ENCODE peak calls at places on chromosomes 11 and 22, in ten cellular contexts. One of them, this sample, is unnamed.

GRCh38 chr11:12430351-12430750 is 53.0 kb downstream of the PARVA start:
- DNase-seq in A549: no peak
- DNase-seq in naive thymus-derived CD4-positive, alpha-beta T cell: no peak
- DNase-seq in fibroblast of pulmonary artery: peak
- DNase-seq in K562: no peak
- DNase-seq in astrocyte of the cerebellum: no peak
- DNase-seq in CD8-positive, alpha-beta memory T cell: no peak
- DNase-seq in HL-60: no peak
- DNase-seq in IMR-90: peak
- DNase-seq in neuronal stem cell: no peak
- DNase-seq in this sample: no peak

GRCh38 chr11:97742717-97743116 is 1278.0 kb upstream of the CNTN5 start:
- DNase-seq in astrocyte of the cerebellum: no peak
- DNase-seq in neuronal stem cell: no peak
- DNase-seq in IMR-90: peak
- DNase-seq in HL-60: no peak
- DNase-seq in naive thymus-derived CD4-positive, alpha-beta T cell: no peak
- DNase-seq in A549: no peak
- DNase-seq in CD8-positive, alpha-beta memory T cell: no peak
- DNase-seq in fibroblast of pulmonary artery: peak
- DNase-seq in K562: no peak
- DNase-seq in this sample: no peak

GRCh38 chr11:126103150-126103549 is 40.5 kb upstream of the CDON start:
- DNase-seq in naive thymus-derived CD4-positive, alpha-beta T cell: no peak
- DNase-seq in CD8-positive, alpha-beta memory T cell: no peak
- DNase-seq in astrocyte of the cerebellum: no peak
- DNase-seq in A549: no peak
- DNase-seq in HL-60: no peak
- DNase-seq in neuronal stem cell: no peak
- DNase-seq in IMR-90: no peak
- DNase-seq in fibroblast of pulmonary artery: no peak
- DNase-seq in K562: no peak
- DNase-seq in this sample: no peak

GRCh38 chr11:95917188-95918036 is 6.5 kb downstream of the MTMR2 start:
- DNase-seq in CD8-positive, alpha-beta memory T cell: no peak
- DNase-seq in A549: no peak
- DNase-seq in naive thymus-derived CD4-positive, alpha-beta T cell: no peak
- DNase-seq in IMR-90: peak
- DNase-seq in HL-60: no peak
- DNase-seq in fibroblast of pulmonary artery: peak
- DNase-seq in K562: no peak
- DNase-seq in astrocyte of the cerebellum: no peak
- DNase-seq in neuronal stem cell: no peak
- DNase-seq in this sample: no peak

GRCh38 chr11:9004310-9004945 is 627 bp upstream of the NRIP3 start:
- DNase-seq in naive thymus-derived CD4-positive, alpha-beta T cell: peak
- DNase-seq in K562: no peak
- DNase-seq in astrocyte of the cerebellum: no peak
- DNase-seq in A549: no peak
- DNase-seq in HL-60: no peak
- DNase-seq in IMR-90: no peak
- DNase-seq in fibroblast of pulmonary artery: no peak
- DNase-seq in CD8-positive, alpha-beta memory T cell: peak
- DNase-seq in neuronal stem cell: peak
- DNase-seq in this sample: no peak

GRCh38 chr11:46414899-46415298 is 23.3 kb upstream of the CHRM4 start:
- DNase-seq in K562: no peak
- DNase-seq in A549: no peak
- DNase-seq in naive thymus-derived CD4-positive, alpha-beta T cell: no peak
- DNase-seq in neuronal stem cell: no peak
- DNase-seq in IMR-90: no peak
- DNase-seq in astrocyte of the cerebellum: no peak
- DNase-seq in fibroblast of pulmonary artery: no peak
- DNase-seq in HL-60: no peak
- DNase-seq in CD8-positive, alpha-beta memory T cell: no peak
- DNase-seq in this sample: no peak

GRCh38 chr22:44732661-44733060 is 19.7 kb upstream of the ARHGAP8 start:
- DNase-seq in astrocyte of the cerebellum: no peak
- DNase-seq in A549: no peak
- DNase-seq in K562: no peak
- DNase-seq in HL-60: no peak
- DNase-seq in IMR-90: no peak
- DNase-seq in neuronal stem cell: no peak
- DNase-seq in CD8-positive, alpha-beta memory T cell: no peak
- DNase-seq in naive thymus-derived CD4-positive, alpha-beta T cell: no peak
- DNase-seq in fibroblast of pulmonary artery: no peak
- DNase-seq in this sample: no peak

GRCh38 chr22:38205261-38206128 is 3.7 kb downstream of the MAFF start:
- DNase-seq in fibroblast of pulmonary artery: peak
- DNase-seq in HL-60: no peak
- DNase-seq in IMR-90: peak
- DNase-seq in naive thymus-derived CD4-positive, alpha-beta T cell: no peak
- DNase-seq in A549: no peak
- DNase-seq in neuronal stem cell: no peak
- DNase-seq in CD8-positive, alpha-beta memory T cell: no peak
- DNase-seq in K562: no peak
- DNase-seq in astrocyte of the cerebellum: peak
- DNase-seq in this sample: peak

GRCh38 chr11:102724904-102725515 is at the start of gene MMP8:
- DNase-seq in fibroblast of pulmonary artery: peak
- DNase-seq in neuronal stem cell: no peak
- DNase-seq in IMR-90: peak
- DNase-seq in CD8-positive, alpha-beta memory T cell: no peak
- DNase-seq in HL-60: no peak
- DNase-seq in K562: no peak
- DNase-seq in naive thymus-derived CD4-positive, alpha-beta T cell: no peak
- DNase-seq in A549: no peak
- DNase-seq in astrocyte of the cerebellum: peak
- DNase-seq in this sample: peak

GRCh38 chr11:93528757-93529639 is 14.2 kb downstream of the SMCO4 start:
- DNase-seq in neuronal stem cell: no peak
- DNase-seq in IMR-90: no peak
- DNase-seq in fibroblast of pulmonary artery: no peak
- DNase-seq in CD8-positive, alpha-beta memory T cell: no peak
- DNase-seq in naive thymus-derived CD4-positive, alpha-beta T cell: no peak
- DNase-seq in astrocyte of the cerebellum: no peak
- DNase-seq in K562: no peak
- DNase-seq in HL-60: no peak
- DNase-seq in A549: no peak
- DNase-seq in this sample: no peak

GRCh38 chr11:128881221-128881620 is 9.9 kb upstream of the KCNJ5 start:
- DNase-seq in HL-60: no peak
- DNase-seq in astrocyte of the cerebellum: no peak
- DNase-seq in fibroblast of pulmonary artery: no peak
- DNase-seq in neuronal stem cell: no peak
- DNase-seq in K562: no peak
- DNase-seq in CD8-positive, alpha-beta memory T cell: no peak
- DNase-seq in A549: no peak
- DNase-seq in naive thymus-derived CD4-positive, alpha-beta T cell: no peak
- DNase-seq in IMR-90: no peak
- DNase-seq in this sample: no peak

GRCh38 chr11:118791015-118791960 is at the start of gene DDX6:
- DNase-seq in HL-60: peak
- DNase-seq in A549: peak
- DNase-seq in IMR-90: peak
- DNase-seq in K562: peak
- DNase-seq in naive thymus-derived CD4-positive, alpha-beta T cell: peak
- DNase-seq in neuronal stem cell: peak
- DNase-seq in fibroblast of pulmonary artery: peak
- DNase-seq in CD8-positive, alpha-beta memory T cell: peak
- DNase-seq in astrocyte of the cerebellum: peak
- DNase-seq in this sample: no peak

GRCh38 chr11:61626580-61627380 is 45.9 kb upstream of the SYT7 start:
- DNase-seq in IMR-90: peak
- DNase-seq in fibroblast of pulmonary artery: peak
- DNase-seq in neuronal stem cell: no peak
- DNase-seq in naive thymus-derived CD4-positive, alpha-beta T cell: no peak
- DNase-seq in K562: no peak
- DNase-seq in CD8-positive, alpha-beta memory T cell: no peak
- DNase-seq in HL-60: no peak
- DNase-seq in A549: no peak
- DNase-seq in astrocyte of the cerebellum: no peak
- DNase-seq in this sample: no peak

GRCh38 chr22:17331690-17332089 is 37.6 kb upstream of the CECR2 start:
- DNase-seq in astrocyte of the cerebellum: no peak
- DNase-seq in A549: no peak
- DNase-seq in IMR-90: no peak
- DNase-seq in CD8-positive, alpha-beta memory T cell: no peak
- DNase-seq in HL-60: no peak
- DNase-seq in K562: no peak
- DNase-seq in neuronal stem cell: no peak
- DNase-seq in fibroblast of pulmonary artery: no peak
- DNase-seq in naive thymus-derived CD4-positive, alpha-beta T cell: no peak
- DNase-seq in this sample: no peak

GRCh38 chr22:20548806-20549205 is 41.4 kb downstream of the MED15 start:
- DNase-seq in CD8-positive, alpha-beta memory T cell: no peak
- DNase-seq in naive thymus-derived CD4-positive, alpha-beta T cell: no peak
- DNase-seq in A549: no peak
- DNase-seq in fibroblast of pulmonary artery: no peak
- DNase-seq in K562: no peak
- DNase-seq in astrocyte of the cerebellum: no peak
- DNase-seq in neuronal stem cell: no peak
- DNase-seq in HL-60: no peak
- DNase-seq in IMR-90: no peak
- DNase-seq in this sample: no peak

GRCh38 chr11:12045914-12046635 is 37.6 kb upstream of the DKK3 start:
- DNase-seq in HL-60: no peak
- DNase-seq in astrocyte of the cerebellum: no peak
- DNase-seq in K562: no peak
- DNase-seq in fibroblast of pulmonary artery: no peak
- DNase-seq in neuronal stem cell: no peak
- DNase-seq in IMR-90: peak
- DNase-seq in CD8-positive, alpha-beta memory T cell: no peak
- DNase-seq in A549: no peak
- DNase-seq in naive thymus-derived CD4-positive, alpha-beta T cell: no peak
- DNase-seq in this sample: no peak

GRCh38 chr11:75380716-75381420 is 18.4 kb upstream of the RPS3 start:
- DNase-seq in fibroblast of pulmonary artery: no peak
- DNase-seq in neuronal stem cell: no peak
- DNase-seq in CD8-positive, alpha-beta memory T cell: no peak
- DNase-seq in naive thymus-derived CD4-positive, alpha-beta T cell: no peak
- DNase-seq in A549: no peak
- DNase-seq in K562: no peak
- DNase-seq in IMR-90: no peak
- DNase-seq in HL-60: peak
- DNase-seq in astrocyte of the cerebellum: no peak
- DNase-seq in this sample: no peak

GRCh38 chr11:2088284-2088683 is 50.9 kb downstream of the IGF2 start:
- DNase-seq in HL-60: no peak
- DNase-seq in K562: no peak
- DNase-seq in neuronal stem cell: no peak
- DNase-seq in astrocyte of the cerebellum: no peak
- DNase-seq in naive thymus-derived CD4-positive, alpha-beta T cell: no peak
- DNase-seq in fibroblast of pulmonary artery: no peak
- DNase-seq in A549: no peak
- DNase-seq in IMR-90: no peak
- DNase-seq in CD8-positive, alpha-beta memory T cell: no peak
- DNase-seq in this sample: no peak

GRCh38 chr11:2085251-2086066 is 53.7 kb downstream of the IGF2 start:
- DNase-seq in CD8-positive, alpha-beta memory T cell: peak
- DNase-seq in fibroblast of pulmonary artery: no peak
- DNase-seq in astrocyte of the cerebellum: no peak
- DNase-seq in HL-60: no peak
- DNase-seq in naive thymus-derived CD4-positive, alpha-beta T cell: no peak
- DNase-seq in neuronal stem cell: no peak
- DNase-seq in IMR-90: no peak
- DNase-seq in K562: no peak
- DNase-seq in A549: no peak
- DNase-seq in this sample: no peak

GRCh38 chr11:2088746-2089535 is 50.2 kb downstream of the IGF2 start:
- DNase-seq in CD8-positive, alpha-beta memory T cell: no peak
- DNase-seq in fibroblast of pulmonary artery: no peak
- DNase-seq in neuronal stem cell: no peak
- DNase-seq in K562: no peak
- DNase-seq in astrocyte of the cerebellum: no peak
- DNase-seq in naive thymus-derived CD4-positive, alpha-beta T cell: no peak
- DNase-seq in HL-60: no peak
- DNase-seq in IMR-90: no peak
- DNase-seq in A549: peak
- DNase-seq in this sample: no peak

GRCh38 chr11:2084721-2085120 is 54.5 kb downstream of the IGF2 start:
- DNase-seq in CD8-positive, alpha-beta memory T cell: peak
- DNase-seq in HL-60: no peak
- DNase-seq in naive thymus-derived CD4-positive, alpha-beta T cell: no peak
- DNase-seq in fibroblast of pulmonary artery: no peak
- DNase-seq in A549: no peak
- DNase-seq in IMR-90: no peak
- DNase-seq in astrocyte of the cerebellum: no peak
- DNase-seq in neuronal stem cell: no peak
- DNase-seq in K562: no peak
- DNase-seq in this sample: no peak

GRCh38 chr11:2086239-2087040 is 52.7 kb downstream of the IGF2 start:
- DNase-seq in K562: no peak
- DNase-seq in astrocyte of the cerebellum: no peak
- DNase-seq in fibroblast of pulmonary artery: no peak
- DNase-seq in IMR-90: no peak
- DNase-seq in neuronal stem cell: no peak
- DNase-seq in naive thymus-derived CD4-positive, alpha-beta T cell: no peak
- DNase-seq in HL-60: no peak
- DNase-seq in A549: no peak
- DNase-seq in CD8-positive, alpha-beta memory T cell: peak
- DNase-seq in this sample: no peak
- H3K4me3 ChIP-seq in K562: no peak
- H3K4me3 ChIP-seq in astrocyte of the cerebellum: no peak
- H3K4me3 ChIP-seq in fibroblast of pulmonary artery: no peak
- H3K4me3 ChIP-seq in IMR-90: no peak
- H3K4me3 ChIP-seq in neuronal stem cell: no peak
- H3K4me3 ChIP-seq in naive thymus-derived CD4-positive, alpha-beta T cell: no peak
- H3K4me3 ChIP-seq in HL-60: no peak
- H3K4me3 ChIP-seq in A549: no peak
- H3K4me3 ChIP-seq in CD8-positive, alpha-beta memory T cell: no peak
- H3K4me3 ChIP-seq in this sample: no peak

GRCh38 chr22:35921777-35922176 is 106.8 kb downstream of the RBFOX2 start:
- DNase-seq in CD8-positive, alpha-beta memory T cell: peak
- DNase-seq in K562: peak
- DNase-seq in A549: peak
- DNase-seq in astrocyte of the cerebellum: peak
- DNase-seq in neuronal stem cell: peak
- DNase-seq in HL-60: peak
- DNase-seq in fibroblast of pulmonary artery: peak
- DNase-seq in naive thymus-derived CD4-positive, alpha-beta T cell: peak
- DNase-seq in IMR-90: peak
- DNase-seq in this sample: peak
- H3K4me3 ChIP-seq in CD8-positive, alpha-beta memory T cell: no peak
- H3K4me3 ChIP-seq in K562: no peak
- H3K4me3 ChIP-seq in A549: no peak
- H3K4me3 ChIP-seq in astrocyte of the cerebellum: no peak
- H3K4me3 ChIP-seq in neuronal stem cell: no peak
- H3K4me3 ChIP-seq in HL-60: no peak
- H3K4me3 ChIP-seq in fibroblast of pulmonary artery: no peak
- H3K4me3 ChIP-seq in naive thymus-derived CD4-positive, alpha-beta T cell: no peak
- H3K4me3 ChIP-seq in IMR-90: no peak
- H3K4me3 ChIP-seq in this sample: no peak

GRCh38 chr11:119975561-119976152 is 162.3 kb downstream of the TRIM29 start:
- DNase-seq in naive thymus-derived CD4-positive, alpha-beta T cell: no peak
- DNase-seq in K562: no peak
- DNase-seq in HL-60: no peak
- DNase-seq in A549: no peak
- DNase-seq in astrocyte of the cerebellum: no peak
- DNase-seq in IMR-90: no peak
- DNase-seq in neuronal stem cell: peak
- DNase-seq in fibroblast of pulmonary artery: no peak
- DNase-seq in CD8-positive, alpha-beta memory T cell: no peak
- DNase-seq in this sample: no peak
- H3K4me3 ChIP-seq in naive thymus-derived CD4-positive, alpha-beta T cell: no peak
- H3K4me3 ChIP-seq in K562: no peak
- H3K4me3 ChIP-seq in HL-60: no peak
- H3K4me3 ChIP-seq in A549: no peak
- H3K4me3 ChIP-seq in astrocyte of the cerebellum: no peak
- H3K4me3 ChIP-seq in IMR-90: no peak
- H3K4me3 ChIP-seq in neuronal stem cell: no peak
- H3K4me3 ChIP-seq in fibroblast of pulmonary artery: no peak
- H3K4me3 ChIP-seq in CD8-positive, alpha-beta memory T cell: no peak
- H3K4me3 ChIP-seq in this sample: no peak

GRCh38 chr11:279966-280761 is 2.0 kb downstream of the NLRP6 start:
- DNase-seq in fibroblast of pulmonary artery: peak
- DNase-seq in A549: no peak
- DNase-seq in naive thymus-derived CD4-positive, alpha-beta T cell: peak
- DNase-seq in IMR-90: peak
- DNase-seq in K562: no peak
- DNase-seq in HL-60: peak
- DNase-seq in CD8-positive, alpha-beta memory T cell: peak
- DNase-seq in astrocyte of the cerebellum: no peak
- DNase-seq in neuronal stem cell: no peak
- DNase-seq in this sample: no peak
- H3K4me3 ChIP-seq in fibroblast of pulmonary artery: no peak
- H3K4me3 ChIP-seq in A549: peak
- H3K4me3 ChIP-seq in naive thymus-derived CD4-positive, alpha-beta T cell: peak
- H3K4me3 ChIP-seq in IMR-90: no peak
- H3K4me3 ChIP-seq in K562: no peak
- H3K4me3 ChIP-seq in HL-60: peak
- H3K4me3 ChIP-seq in CD8-positive, alpha-beta memory T cell: peak
- H3K4me3 ChIP-seq in astrocyte of the cerebellum: no peak
- H3K4me3 ChIP-seq in neuronal stem cell: no peak
- H3K4me3 ChIP-seq in this sample: no peak